ENCODE peak calls at places on chromosomes 13 and 19, in four cellular contexts. G is breast epithelium, N is neural crest cell, W is astrocyte. F is an unnamed sample.

GRCh38 chr13:19852766-19853165 is 10.7 kb downstream of the ZMYM5 start:
- DNase-seq in G (no peak), N (no peak), W (no peak), F (no peak)

GRCh38 chr13:113882716-113883115 is 18.8 kb upstream of the GAS6 start:
- DNase-seq in G (no peak), N (no peak), W (no peak), F (no peak)

GRCh38 chr19:33686246-33686645 is 64.5 kb downstream of the CHST8 start:
- DNase-seq in G (peak), N (no peak), W (no peak), F (no peak)

GRCh38 chr13:100394005-100394695 is 194.4 kb downstream of the GGACT start:
- DNase-seq in G (no peak), N (no peak), W (peak), F (no peak)

GRCh38 chr19:33428627-33429013 is 55.1 kb downstream of the CEBPG start:
- DNase-seq in G (no peak), N (no peak), W (no peak), F (no peak)

GRCh38 chr13:108213946-108214345 is 1.4 kb downstream of the LIG4 start:
- DNase-seq in G (no peak), N (no peak), W (peak), F (no peak)

GRCh38 chr13:24851546-24851945 is 87.6 kb downstream of the RNF17 start:
- DNase-seq in G (no peak), N (no peak), W (no peak), F (no peak)

GRCh38 chr13:33799950-33800592 is 17.9 kb upstream of the RFC3 start:
- DNase-seq in G (no peak), N (no peak), W (peak), F (no peak)

GRCh38 chr13:86563308-86563707 is 764.1 kb upstream of the SLITRK6 start:
- DNase-seq in G (no peak), N (no peak), W (peak), F (no peak)

GRCh38 chr13:25288966-25289365 is 1.7 kb upstream of the MTMR6 start:
- DNase-seq in G (no peak), N (no peak), W (no peak), F (no peak)

GRCh38 chr19:45076851-45077730 is 813 bp upstream of the ZNF296 start:
- DNase-seq in G (no peak), N (no peak), W (no peak), F (no peak)

GRCh38 chr19:45082170-45082569 is 3.1 kb downstream of the GEMIN7 start:
- DNase-seq in G (no peak), N (no peak), W (no peak), F (no peak)

GRCh38 chr19:45078390-45079062 is 534 bp upstream of the GEMIN7 start:
- DNase-seq in G (no peak), N (no peak), W (no peak), F (no peak)

GRCh38 chr19:45079911-45080469 is 930 bp downstream of the GEMIN7 start:
- DNase-seq in G (no peak), N (no peak), W (no peak), F (no peak)

GRCh38 chr19:45079063-45079910 is at the start of gene GEMIN7:
- DNase-seq in G (peak), N (peak), W (peak), F (peak)
- TF ChIP-seq CTCF in G (no peak), N (peak), W (no peak), F (no peak)

DNA sequence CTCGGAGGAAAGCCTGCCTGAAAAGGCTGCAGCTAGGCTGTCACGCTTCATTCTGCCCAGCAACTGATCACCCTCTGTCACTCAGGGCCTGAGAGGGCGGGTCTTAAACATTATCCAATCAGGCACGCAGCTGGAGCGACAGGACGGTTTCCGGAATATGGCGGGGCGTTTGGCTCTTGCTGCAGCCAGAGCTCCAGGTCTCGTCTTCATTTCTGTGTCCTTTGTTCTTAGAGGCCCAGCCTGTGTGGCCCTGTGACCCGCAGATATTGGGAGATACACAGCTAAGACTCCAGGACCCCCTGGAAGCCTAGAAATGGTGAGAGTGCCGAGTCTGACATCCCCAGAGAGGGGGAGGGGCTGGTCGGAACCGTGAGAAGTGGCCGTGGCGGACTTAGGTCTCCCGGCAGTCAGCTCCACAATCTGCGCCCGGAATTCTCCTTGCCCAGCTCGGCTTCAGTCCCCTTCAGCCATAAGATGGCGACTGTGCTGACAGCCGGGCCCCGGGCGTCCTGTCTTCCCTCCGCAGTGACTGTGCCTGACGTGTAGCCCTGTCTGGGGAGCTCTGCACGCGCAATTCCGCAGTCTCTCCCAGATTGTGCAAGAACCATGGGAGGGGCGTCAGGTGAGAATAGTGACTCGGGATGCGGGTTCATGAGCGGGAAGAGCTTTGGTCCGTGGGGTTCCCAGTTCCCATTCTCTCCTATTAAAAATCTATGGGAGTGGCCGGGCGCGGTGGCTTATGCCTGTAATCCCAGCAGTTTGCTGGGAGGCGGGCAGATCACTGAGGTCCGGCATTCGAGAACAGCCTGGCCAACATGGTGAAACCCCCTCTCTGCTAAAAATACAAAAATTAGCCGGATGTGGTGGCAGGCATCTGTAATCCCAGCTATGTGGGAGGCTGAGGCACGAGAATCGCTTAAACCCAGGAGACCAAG is at the start of gene ZNF429:
- DNase-seq in G (peak), N (peak), W (peak), F (peak)
- TF ChIP-seq CTCF in G (no peak), N (no peak), W (no peak), F (no peak)

GRCh38 chr13:69306766-69307165 is 800.9 kb upstream of the ATXN8OS start:
- DNase-seq in G (no peak), N (no peak), W (no peak), F (no peak)
- TF ChIP-seq CTCF in G (no peak), N (no peak), W (no peak), F (no peak)

GRCh38 chr13:74886496-74886895 is 595.5 kb downstream of the TBC1D4 start:
- DNase-seq in G (no peak), N (no peak), W (peak), F (no peak)

GRCh38 chr13:74889321-74889720 is 592.6 kb downstream of the TBC1D4 start:
- DNase-seq in G (no peak), N (no peak), W (no peak), F (no peak)

GRCh38 chr13:74883834-74884233 is 598.1 kb downstream of the TBC1D4 start:
- DNase-seq in G (no peak), N (no peak), W (no peak), F (no peak)
- TF ChIP-seq CTCF in G (no peak), N (no peak), W (no peak), F (no peak)

GRCh38 chr13:42685762-42686560 is 95.4 kb upstream of the FAM216B start:
- DNase-seq in G (no peak), N (no peak), W (no peak), F (no peak)
- TF ChIP-seq CTCF in G (no peak), N (no peak), W (no peak), F (no peak)

GRCh38 chr13:45474584-45475454 is 10.1 kb downstream of the COG3 start:
- DNase-seq in G (no peak), N (no peak), W (no peak), F (no peak)

GRCh38 chr13:45468676-45469075 is 3.9 kb downstream of the COG3 start:
- DNase-seq in G (no peak), N (no peak), W (no peak), F (no peak)

GRCh38 chr13:45472171-45472705 is 7.5 kb downstream of the COG3 start:
- DNase-seq in G (no peak), N (no peak), W (peak), F (no peak)

GRCh38 chr13:45473627-45474026 is 8.9 kb downstream of the COG3 start:
- DNase-seq in G (no peak), N (no peak), W (no peak), F (no peak)
- TF ChIP-seq CTCF in G (no peak), N (peak), W (no peak), F (no peak)

F was measured in natural killer cell.